ENCODE peak calls at places on chromosomes 4 and X, in six cellular contexts. R, O, G, D, F and V are unnamed samples.
A peak's percentile ranks its signal among the peaks of the same experiment; 100 is the strongest.

GRCh38 chr4:2937146-2937857 is 25.9 kb downstream of the NOP14 start:
- DNase-seq in R (no peak), O (no peak), G (no peak), D (no peak), F (peak; percentile 65), V (peak; percentile 46)

GRCh38 chr4:175806741-175807140 is 5.3 kb downstream of the GPM6A start:
- DNase-seq in R (no peak), O (no peak), G (no peak), D (no peak), F (no peak), V (no peak)

GRCh38 chrX:115579786-115580294 is 18.9 kb downstream of the PLS3 start:
- DNase-seq in R (no peak), O (no peak), G (no peak), D (no peak), F (no peak), V (no peak)

GRCh38 chr4:177250056-177250696 is 59.5 kb upstream of the NEIL3 start:
- DNase-seq in R (peak; percentile 67), O (peak; percentile 60), G (peak; percentile 65), D (peak; percentile 69), F (peak; percentile 42), V (peak; percentile 84)

GRCh38 chr4:1201851-1202525 is 29.6 kb upstream of the SPON2 start:
- DNase-seq in R (no peak), O (peak; percentile 95), G (peak; percentile 100), D (no peak), F (no peak), V (no peak)

GRCh38 chr4:26267087-26267486 is 53.7 kb upstream of the RBPJ start:
- DNase-seq in R (no peak), O (peak; percentile 53), G (no peak), D (no peak), F (no peak), V (no peak)

GRCh38 chr4:184280591-184281071 is 63.0 kb upstream of the ENPP6 start:
- DNase-seq in R (no peak), O (no peak), G (no peak), D (no peak), F (no peak), V (peak; percentile 8)

GRCh38 chr4:73311428-73311827 is 52.8 kb upstream of the ANKRD17 start:
- DNase-seq in R (no peak), O (peak; percentile 77), G (peak; percentile 58), D (no peak), F (no peak), V (no peak)

GRCh38 chrX:44451056-44451455 is 91.6 kb downstream of the FUNDC1 start:
- DNase-seq in R (peak; percentile 21), O (no peak), G (no peak), D (no peak), F (peak; percentile 23), V (no peak)

GRCh38 chrX:24672701-24673190 is 21.0 kb upstream of the POLA1 start:
- DNase-seq in R (peak; percentile 32), O (no peak), G (no peak), D (no peak), F (peak; percentile 11), V (no peak)

GRCh38 chrX:31057291-31057690 is 14.6 kb downstream of the FTHL17 start:
- DNase-seq in R (no peak), O (no peak), G (no peak), D (no peak), F (no peak), V (no peak)

GRCh38 chr4:149785686-149786431 is 29.8 kb downstream of the IQCM start:
- DNase-seq in R (no peak), O (peak; percentile 24), G (no peak), D (peak; percentile 36), F (peak; percentile 67), V (peak; percentile 50)

GRCh38 chrX:39050427-39050826 is 249.2 kb downstream of the MID1IP1 start:
- DNase-seq in R (no peak), O (no peak), G (no peak), D (no peak), F (no peak), V (no peak)

GRCh38 chr4:48778431-48779094 is 1.5 kb downstream of the FRYL start:
- DNase-seq in R (no peak), O (peak; percentile 57), G (peak; percentile 56), D (no peak), F (no peak), V (no peak)

GRCh38 chrX:86714441-86714840 is 566.2 kb downstream of the DACH2 start:
- DNase-seq in R (no peak), O (no peak), G (no peak), D (no peak), F (no peak), V (no peak)

GRCh38 chrX:3176439-3176820 is 135.2 kb downstream of the ARSF start:
- DNase-seq in R (no peak), O (peak; percentile 49), G (peak; percentile 71), D (no peak), F (peak; percentile 14), V (no peak)

GRCh38 chr4:38073596-38074234 is 113.5 kb downstream of the PTTG2 start:
- DNase-seq in R (no peak), O (no peak), G (no peak), D (no peak), F (no peak), V (no peak)

GRCh38 chr4:71446479-71447081 is 107.8 kb downstream of the SLC4A4 start:
- DNase-seq in R (no peak), O (no peak), G (no peak), D (no peak), F (no peak), V (no peak)

GRCh38 chrX:55290963-55291362 is 26.2 kb upstream of the PAGE3 start:
- DNase-seq in R (no peak), O (no peak), G (no peak), D (no peak), F (no peak), V (no peak)

GRCh38 chr4:139515531-139515958 is 40.5 kb downstream of the SETD7 start:
- DNase-seq in R (no peak), O (no peak), G (no peak), D (no peak), F (no peak), V (no peak)

GRCh38 chrX:154824638-154825037 is 9.8 kb downstream of the SMIM9 start:
- DNase-seq in R (no peak), O (no peak), G (no peak), D (no peak), F (peak; percentile 51), V (no peak)

GRCh38 chrX:73206366-73206765 is 8.3 kb downstream of the NAP1L2 start:
- DNase-seq in R (no peak), O (no peak), G (no peak), D (no peak), F (no peak), V (no peak)

GRCh38 chr4:108483650-108484049 is 136.7 kb upstream of the RPL34 start:
- DNase-seq in R (no peak), O (no peak), G (no peak), D (no peak), F (no peak), V (no peak)

GRCh38 chr4:41236046-41236445 is 20.7 kb upstream of the UCHL1 start:
- DNase-seq in R (no peak), O (no peak), G (no peak), D (no peak), F (no peak), V (no peak)

GRCh38 chrX:1535241-1536041 is 1.5 kb downstream of the P2RY8 start:
- DNase-seq in R (no peak), O (no peak), G (no peak), D (no peak), F (no peak), V (no peak)

GRCh38 chrX:40169193-40170086 is 71.7 kb upstream of the BCOR start:
- DNase-seq in R (no peak), O (peak; percentile 75), G (peak; percentile 93), D (peak; percentile 75), F (peak; percentile 54), V (peak; percentile 91)

GRCh38 chr4:79050521-79050880 is 111.3 kb upstream of the PAQR3 start:
- DNase-seq in R (no peak), O (no peak), G (no peak), D (no peak), F (no peak), V (no peak)

GRCh38 chrX:118207831-118208453 is 91.3 kb upstream of the KLHL13 start:
- DNase-seq in R (no peak), O (no peak), G (no peak), D (no peak), F (no peak), V (no peak)

GRCh38 chr4:37685211-37685725 is 908 bp downstream of the RELL1 start:
- DNase-seq in R (no peak), O (peak; percentile 82), G (peak; percentile 84), D (no peak), F (no peak), V (no peak)

DNA sequence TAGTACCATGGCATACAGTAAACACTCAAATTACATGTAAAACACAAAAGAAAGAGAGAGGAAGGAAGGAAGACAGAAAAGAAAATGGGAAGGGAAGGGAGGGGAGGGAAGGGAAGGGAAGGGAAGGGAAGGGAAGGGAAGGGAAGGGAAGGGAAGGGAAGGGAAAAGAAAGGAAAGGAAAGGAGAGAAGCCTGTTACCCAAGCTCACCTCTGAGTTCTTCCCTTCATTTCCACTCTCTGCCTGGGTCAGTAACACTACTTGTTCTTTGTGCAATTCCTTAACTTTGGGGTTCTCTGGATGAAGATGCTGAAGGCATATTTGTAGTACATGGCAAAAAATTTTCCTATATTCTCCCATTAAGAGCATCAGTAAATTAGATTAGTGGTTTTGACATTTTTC is 241.0 kb downstream of the RAB28 start:
- DNase-seq in R (no peak), O (no peak), G (no peak), D (no peak), F (no peak), V (no peak)
- H3K14ac ChIP-seq in R (no peak overlapping the region), O (no peak overlapping the region), G (no peak overlapping the region), D (no peak overlapping the region), F (no peak overlapping the region), V (no peak overlapping the region)

GRCh38 chr4:90113881-90114457 is 13.2 kb upstream of the CCSER1 start:
- DNase-seq in R (no peak), O (no peak), G (peak; percentile 44), D (no peak), F (no peak), V (no peak)
- H3K14ac ChIP-seq in R (no peak overlapping the region), O (no peak overlapping the region), G (no peak overlapping the region), D (no peak overlapping the region), F (no peak overlapping the region), V (no peak overlapping the region)

GRCh38 chr4:83389037-83389755 is 54.5 kb upstream of the HPSE start:
- DNase-seq in R (no peak), O (no peak), G (no peak), D (no peak), F (no peak), V (no peak)
- H3K14ac ChIP-seq in R (no peak overlapping the region), O (no peak overlapping the region), G (no peak overlapping the region), D (no peak overlapping the region), F (no peak overlapping the region), V (no peak overlapping the region)

DNA sequence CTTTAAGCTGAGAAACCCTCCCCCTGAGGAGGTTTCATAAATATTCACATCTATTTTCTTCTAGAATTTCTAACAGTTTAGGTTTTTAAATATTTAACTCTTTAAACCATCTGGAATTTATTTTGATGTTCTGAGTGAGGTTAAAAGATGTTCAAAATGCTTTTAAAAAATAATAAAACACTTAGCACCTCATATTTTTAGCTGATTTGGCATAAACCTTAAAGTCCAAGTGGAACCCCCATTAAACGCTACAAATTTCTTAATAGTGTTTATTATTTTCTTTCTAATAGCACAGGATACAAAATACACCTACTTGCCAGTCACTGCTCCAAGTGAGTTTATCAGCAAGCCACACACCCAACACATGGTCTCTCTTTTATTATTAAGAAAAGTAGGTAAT is 277.2 kb downstream of the QDPR start:
- DNase-seq in R (no peak), O (no peak), G (no peak), D (no peak), F (no peak), V (no peak)
- H3K14ac ChIP-seq in R (no peak overlapping the region), O (no peak overlapping the region), G (no peak overlapping the region), D (no peak overlapping the region), F (no peak overlapping the region), V (no peak overlapping the region)